ENCODE peak calls at places on chromosome 1, in four cellular contexts. P is testis, X is sigmoid colon, A is GM23338. D is an unnamed sample.

GRCh38 chr1:9838946-9839345 is 15.2 kb upstream of the CLSTN1 start:
- DNase-seq in X (peak; percentile 48), A (no peak), P (no peak), D (peak; percentile 24)

GRCh38 chr1:77825356-77825709 is 45.9 kb downstream of the MIGA1 start:
- DNase-seq in A (peak; percentile 70), X (no peak), P (peak; percentile 36), D (peak; percentile 13)

GRCh38 chr1:229229721-229230135 is 41.2 kb upstream of the RAB4A start:
- DNase-seq in X (peak; percentile 93), A (peak; percentile 23), P (peak; percentile 91), D (no peak)

GRCh38 chr1:48499211-48499610 is 27.2 kb upstream of the SPATA6 start:
- DNase-seq in P (no peak), X (no peak), A (peak; percentile 11), D (no peak)

GRCh38 chr1:151711940-151712339 is 4.7 kb downstream of the CELF3 start:
- DNase-seq in P (no peak), A (peak; percentile 48), X (no peak), D (no peak)

GRCh38 chr1:193581338-193581737 is 394.9 kb upstream of the B3GALT2 start:
- DNase-seq in P (no peak), A (no peak), X (no peak), D (no peak)

GRCh38 chr1:153548722-153549695 is at the start of gene S100A3:
- DNase-seq in X (peak; percentile 92), A (no peak), P (no peak), D (no peak)

GRCh38 chr1:150012611-150013010 is 2.1 kb upstream of the OTUD7B start:
- DNase-seq in X (peak; percentile 68), A (no peak), P (no peak), D (no peak)

GRCh38 chr1:209041936-209042335 is 541.6 kb upstream of the CAMK1G start:
- DNase-seq in A (no peak), X (no peak), P (no peak), D (no peak)

GRCh38 chr1:186518395-186518794 is 57.5 kb upstream of the PDC start:
- DNase-seq in A (no peak), P (no peak), X (no peak), D (no peak)

GRCh38 chr1:2206813-2207488 is 12.4 kb upstream of the FAAP20 start:
- DNase-seq in P (no peak), X (peak; percentile 72), A (no peak), D (no peak)
- H3K4me3 ChIP-seq in P (no peak overlapping the region), X (no peak overlapping the region), A (no peak overlapping the region), D (no peak overlapping the region)

GRCh38 chr1:44616991-44617702 is 57.1 kb downstream of the TMEM53 start:
- DNase-seq in A (peak; percentile 72), P (no peak), X (peak; percentile 78), D (peak; percentile 90)
- H3K27me3 ChIP-seq in A (no peaks in the 10 kb centered on the region), P (no peaks in the 10 kb centered on the region), X (no peaks in the 10 kb centered on the region), D (peaks cover 14% of the 10 kb centered on the region)

DNA sequence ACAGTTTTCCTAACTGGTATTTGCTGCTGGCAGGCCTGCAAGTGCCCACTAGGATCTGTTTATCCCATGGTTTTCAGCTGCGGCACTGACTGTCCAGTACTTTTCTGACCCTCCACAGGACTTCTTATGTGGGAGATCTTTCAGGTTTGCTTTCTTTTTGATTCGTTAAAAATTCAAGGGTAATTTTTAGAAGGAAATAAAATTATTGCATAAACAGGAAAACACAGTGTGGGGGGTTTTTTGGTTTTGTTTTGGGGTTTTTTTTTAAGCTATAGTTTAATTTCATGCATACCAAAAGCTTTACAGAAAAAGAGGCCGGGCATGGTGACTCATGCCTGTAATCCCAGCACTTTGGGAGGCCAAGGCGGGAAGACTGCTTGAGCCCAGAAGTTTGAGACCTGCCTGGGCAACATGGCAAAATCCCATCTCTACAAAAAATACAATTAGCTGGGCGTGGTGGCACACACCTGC is 3.6 kb downstream of the NIBAN1 start:
- DNase-seq in P (no peak), X (no peak), A (no peak), D (no peak)
- H3K4me3 ChIP-seq in P (no peak overlapping the region), X (peak overlapping the region; percentile 99), A (no peak overlapping the region), D (no peak overlapping the region)

GRCh38 chr1:154891452-154891851 is 21.4 kb upstream of the KCNN3 start:
- DNase-seq in X (no peak), A (no peak), P (no peak), D (no peak)
- H3K27me3 ChIP-seq in X (no peaks in the 10 kb centered on the region), A (no peaks in the 10 kb centered on the region), P (no peaks in the 10 kb centered on the region), D (no peaks in the 10 kb centered on the region)

DNA sequence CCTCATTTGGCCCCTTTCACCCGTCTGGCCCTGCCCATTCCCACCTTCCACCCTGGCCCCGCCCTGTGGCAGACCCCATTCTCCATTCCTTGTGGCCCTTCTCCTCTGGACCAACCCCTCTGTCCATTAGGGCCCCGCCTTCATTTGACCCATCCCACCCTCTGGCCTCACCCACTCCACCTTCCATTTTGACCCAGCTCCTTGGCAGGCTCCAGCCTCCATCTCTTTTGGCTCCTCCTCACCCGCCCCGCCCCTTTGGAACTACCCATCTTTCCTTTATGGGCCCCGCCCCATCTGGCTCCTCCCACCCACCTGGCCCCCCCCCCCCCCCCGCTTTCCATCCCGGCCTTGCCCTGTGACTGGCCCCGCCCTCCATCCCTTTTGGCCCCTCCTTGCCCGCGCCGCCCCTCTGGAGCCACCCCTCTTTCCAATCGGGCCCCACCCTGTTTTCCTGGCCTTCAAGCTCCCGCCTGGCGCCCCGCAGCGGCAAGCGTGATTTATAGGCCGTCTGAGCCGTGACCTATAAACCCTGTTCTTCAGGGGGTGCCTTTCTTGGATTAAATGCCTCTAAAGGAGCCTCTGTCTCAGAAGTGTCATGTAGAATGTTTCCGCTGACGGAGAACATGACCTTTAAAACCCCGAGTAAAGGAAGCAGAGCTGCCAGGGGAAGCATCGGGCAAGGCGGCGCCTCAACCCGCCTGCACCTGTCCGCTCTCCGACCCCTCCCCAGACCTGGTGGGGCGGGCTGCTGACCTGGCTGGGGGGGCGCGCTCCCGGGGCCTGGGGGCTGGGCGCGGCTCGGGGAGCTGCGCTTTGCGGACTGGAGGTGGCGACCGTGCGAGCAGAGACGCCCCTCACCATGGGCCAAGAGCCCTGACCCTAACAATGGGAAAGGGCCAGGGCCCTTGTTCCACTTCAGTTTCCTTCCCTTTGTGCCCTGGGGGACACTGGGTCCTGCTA is 178.0 kb downstream of the CAMTA1 start:
- DNase-seq in X (peak; percentile 71), P (peak; percentile 95), A (peak; percentile 99), D (peak; percentile 99)
- H3K4me3 ChIP-seq in X (no peak overlapping the region), P (peak overlapping the region; percentile 34), A (peak overlapping the region; percentile 64), D (peak overlapping the region; percentile 37)

GRCh38 chr1:29496701-29497100 is 260.4 kb downstream of the PTPRU start:
- DNase-seq in P (no peak), X (peak; percentile 54), A (no peak), D (no peak)
- H3K27me3 ChIP-seq in P (no peaks in the 10 kb centered on the region), X (no peaks in the 10 kb centered on the region), A (no peaks in the 10 kb centered on the region), D (peaks cover 1% of the 10 kb centered on the region)

DNA sequence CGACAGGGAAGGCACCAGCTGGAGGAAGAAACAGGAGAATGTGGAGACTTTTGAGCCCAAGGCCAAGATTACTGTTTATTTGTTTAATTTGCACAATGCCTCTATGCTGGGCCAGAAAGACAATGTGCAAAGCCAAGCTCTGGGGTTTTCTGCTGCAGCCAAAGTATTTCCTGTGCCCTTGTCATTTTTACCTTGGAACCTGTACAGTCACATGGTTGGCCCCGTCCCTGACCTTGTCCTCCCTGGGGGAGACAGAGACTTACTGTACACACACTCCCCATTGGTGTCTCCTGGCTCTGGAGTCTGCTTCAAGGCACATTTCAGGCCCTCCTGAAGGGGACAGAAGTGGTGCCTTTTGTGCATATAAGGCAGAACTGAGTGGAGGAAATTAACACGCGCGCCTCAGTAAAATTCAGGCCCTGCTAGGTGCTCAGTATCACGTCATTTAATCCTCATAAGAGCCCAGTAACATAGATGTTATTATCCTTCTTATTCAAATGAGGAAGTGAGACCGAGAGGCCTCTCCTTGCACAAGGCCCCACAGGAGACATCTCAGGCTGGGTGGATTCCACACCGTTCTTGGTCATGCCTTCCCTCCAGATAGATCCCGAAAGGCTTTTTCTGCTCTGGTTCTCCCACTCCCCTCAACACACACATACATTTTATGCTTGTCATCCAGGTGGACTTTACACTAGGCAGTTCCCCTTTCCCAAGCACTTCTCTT is 21.1 kb downstream of the C1orf115 start:
- DNase-seq in X (no peak), A (no peak), P (no peak), D (no peak)
- H3K4me3 ChIP-seq in X (no peak overlapping the region), A (no peak overlapping the region), P (no peak overlapping the region), D (no peak overlapping the region)